ENCODE peak calls at places on chromosomes 3 and 15, in four cellular contexts. C, H, Q and Y are unnamed samples.

GRCh38 chr15:60635507-60636352 is 156.8 kb upstream of the ICE2 start:
- DNase-seq in C (no peak), H (no peak), Q (no peak), Y (no peak)

GRCh38 chr15:81239190-81239589 is 42.5 kb downstream of the IL16 start:
- DNase-seq in C (no peak), H (no peak), Q (no peak), Y (no peak)

GRCh38 chr3:44045476-44046275 is 196.0 kb upstream of the TOPAZ1 start:
- DNase-seq in C (no peak), H (no peak), Q (peak), Y (peak)

GRCh38 chr3:113985526-113985925 is 37.7 kb downstream of the ZDHHC23 start:
- DNase-seq in C (no peak), H (no peak), Q (no peak), Y (peak)

GRCh38 chr15:59353994-59354951 is 18.4 kb downstream of the MYO1E start:
- DNase-seq in C (no peak), H (no peak), Q (no peak), Y (no peak)

GRCh38 chr3:172323894-172324590 is 124.2 kb downstream of the GHSR start:
- DNase-seq in C (peak), H (no peak), Q (no peak), Y (peak)

GRCh38 chr15:66164788-66165187 is 88.8 kb downstream of the MEGF11 start:
- DNase-seq in C (no peak), H (no peak), Q (no peak), Y (no peak)

GRCh38 chr3:99355465-99355864 is 282.9 kb upstream of the COL8A1 start:
- DNase-seq in C (no peak), H (no peak), Q (no peak), Y (no peak)

GRCh38 chr15:92907880-92908279 is 7.8 kb downstream of the CHD2 start:
- DNase-seq in C (peak), H (peak), Q (peak), Y (peak)

GRCh38 chr3:69367586-69367985 is 18.3 kb downstream of the FRMD4B start:
- DNase-seq in C (no peak), H (no peak), Q (no peak), Y (no peak)

GRCh38 chr3:186406669-186407635 is 44.9 kb upstream of the DGKG start:
- DNase-seq in C (no peak), H (no peak), Q (no peak), Y (no peak)

GRCh38 chr3:157097198-157097597 is 62.7 kb downstream of the CCNL1 start:
- DNase-seq in C (no peak), H (no peak), Q (no peak), Y (no peak)

GRCh38 chr3:156865732-156866131 is 39.6 kb downstream of the LEKR1 start:
- DNase-seq in C (no peak), H (no peak), Q (peak), Y (no peak)

GRCh38 chr3:11306815-11307589 is 34.8 kb downstream of the ATG7 start:
- DNase-seq in C (no peak), H (no peak), Q (no peak), Y (no peak)

GRCh38 chr15:91912336-91912735 is 58.8 kb downstream of the SLCO3A1 start:
- DNase-seq in C (no peak), H (no peak), Q (no peak), Y (no peak)

GRCh38 chr3:189566550-189566949 is 64.6 kb upstream of the TP63 start:
- DNase-seq in C (no peak), H (no peak), Q (no peak), Y (no peak)

GRCh38 chr3:58051196-58051595 is 43.0 kb downstream of the FLNB start:
- DNase-seq in C (peak), H (no peak), Q (peak), Y (peak)

GRCh38 chr3:188389711-188390346 is 235.9 kb downstream of the LPP start:
- DNase-seq in C (peak), H (no peak), Q (no peak), Y (no peak)

GRCh38 chr3:78666458-78666800 is 1101.4 kb downstream of the ROBO1 start:
- DNase-seq in C (peak), H (no peak), Q (peak), Y (peak)

GRCh38 chr3:133944641-133945441 is 49.2 kb upstream of the RAB6B start:
- DNase-seq in C (peak), H (no peak), Q (peak), Y (peak)

GRCh38 chr15:41933771-41934170 is 38.6 kb downstream of the EHD4 start:
- DNase-seq in C (peak), H (no peak), Q (peak), Y (no peak)

GRCh38 chr15:80969316-80969715 is 20.3 kb downstream of the MESD start:
- DNase-seq in C (no peak), H (no peak), Q (no peak), Y (no peak)

GRCh38 chr15:52337198-52337853 is 41.7 kb upstream of the MYO5C start:
- DNase-seq in C (peak), H (no peak), Q (peak), Y (peak)

GRCh38 chr3:53200501-53201189 is 39.6 kb downstream of the PRKCD start:
- DNase-seq in C (no peak), H (no peak), Q (no peak), Y (no peak)

GRCh38 chr3:81743096-81744025 is 18.1 kb downstream of the GBE1 start:
- DNase-seq in C (peak), H (peak), Q (peak), Y (peak)

GRCh38 chr15:44034933-44035624 is 160.0 kb downstream of the FRMD5 start:
- DNase-seq in C (peak), H (no peak), Q (peak), Y (peak)

GRCh38 chr3:130395916-130396315 is 50.4 kb downstream of the COL6A5 start:
- DNase-seq in C (peak), H (no peak), Q (peak), Y (peak)

GRCh38 chr3:120161902-120162301 is 67.7 kb upstream of the GSK3B start:
- DNase-seq in C (no peak), H (no peak), Q (no peak), Y (no peak)

GRCh38 chr3:182617511-182617910 is 175.8 kb upstream of the ATP11B start:
- DNase-seq in C (peak), H (no peak), Q (peak), Y (no peak)